ENCODE peak calls at places on chromosomes 5 and 9, in eight cellular contexts. D, R, F, J, T, K, O and S are unnamed samples.

GRCh38 chr9:131622536-131622935 is 77.2 kb downstream of the PRRT1B start:
- DNase-seq in R (no peak), T (no peak), J (no peak), F (no peak), K (no peak), O (no peak), D (no peak), S (no peak)

GRCh38 chr5:153672347-153673090 is 182.0 kb downstream of the GRIA1 start:
- DNase-seq in T (no peak), J (no peak), R (no peak), K (no peak), D (no peak), O (no peak), F (peak), S (peak)

GRCh38 chr9:124281934-124282351 is 24.2 kb downstream of the NEK6 start:
- DNase-seq in T (no peak), O (no peak), J (no peak), D (no peak), F (no peak), R (peak), K (no peak), S (no peak)

GRCh38 chr5:172113036-172113435 is 75.0 kb downstream of the STK10 start:
- DNase-seq in T (no peak), F (peak), J (no peak), D (no peak), O (no peak), R (peak), K (no peak), S (no peak)

GRCh38 chr5:43425965-43426364 is 13.8 kb upstream of the CCL28 start:
- DNase-seq in O (no peak), T (peak), D (peak), J (peak), K (peak), F (peak), R (peak), S (peak)

GRCh38 chr5:149500922-149501582 is 50.2 kb downstream of the CSNK1A1 start:
- DNase-seq in K (peak), F (peak), D (no peak), R (no peak), O (no peak), J (peak), T (peak), S (peak)

GRCh38 chr5:7087719-7088297 is 308.1 kb upstream of the ADCY2 start:
- DNase-seq in J (no peak), K (no peak), R (no peak), T (no peak), D (no peak), F (no peak), O (no peak), S (no peak)

GRCh38 chr5:6328173-6328572 is 50.2 kb downstream of the MED10 start:
- DNase-seq in O (no peak), R (no peak), J (no peak), F (peak), T (peak), D (no peak), K (no peak), S (no peak)

GRCh38 chr9:111110805-111111204 is 72.5 kb upstream of the LPAR1 start:
- DNase-seq in T (no peak), D (no peak), F (no peak), R (no peak), O (no peak), J (no peak), K (no peak), S (no peak)

GRCh38 chr5:136864960-136865359 is 499.6 kb upstream of the TRPC7 start:
- DNase-seq in R (no peak), K (no peak), D (no peak), T (no peak), J (no peak), F (no peak), O (no peak), S (no peak)

GRCh38 chr5:111266491-111266890 is 42.3 kb downstream of the CAMK4 start:
- DNase-seq in J (no peak), O (no peak), T (no peak), K (no peak), F (no peak), D (no peak), R (no peak), S (no peak)

GRCh38 chr5:53069626-53070025 is 39.9 kb downstream of the MOCS2 start:
- DNase-seq in T (peak), D (peak), J (no peak), K (peak), F (peak), R (peak), O (peak), S (peak)